ENCODE peak calls at places on chromosome 16, in five cellular contexts. I is activated T-helper 2 cell treated with anti-CD3 and anti-CD28 coated beads, Interferon-gamma antibody, Interleukin-2, Interleukin-4, amounts not matched to agents 10 μg/mL and 5 μg/mL and 100 μg/mL, durations not matched to agents 14 hours and 24 hours and 36 hours; C is activated T-helper 1 cell treated with Interleukin-2 at 50 U/mL for 16 hours; E is putamen; M is T-cell. R is an unnamed sample.

GRCh38 chr16:8686031-8686621 is 11.7 kb downstream of the ABAT start:
- DNase-seq in E (no peak), I (no peak), M (no peak), C (no peak), R (peak)

GRCh38 chr16:1002399-1003161 is 21.0 kb downstream of the SOX8 start:
- DNase-seq in C (peak), M (no peak), I (no peak), E (no peak), R (peak)

GRCh38 chr16:67296422-67296821 is 17.1 kb downstream of the PLEKHG4 start:
- DNase-seq in M (no peak), I (no peak), C (no peak), E (no peak), R (no peak)

GRCh38 chr16:89657442-89658220 is at the start of the genes CHMP1A and SPATA33:
- DNase-seq in I (peak), E (peak), M (peak), C (peak), R (peak)

GRCh38 chr16:83903739-83904138 is 4.8 kb downstream of the MLYCD start:
- DNase-seq in C (no peak), M (no peak), E (no peak), I (no peak), R (no peak)

GRCh38 chr16:1993731-1994131 is 4.0 kb downstream of the SYNGR3 start:
- DNase-seq in C (no peak), E (no peak), I (no peak), M (no peak), R (no peak)

GRCh38 chr16:2149630-2150417 is 1.4 kb downstream of the RAB26 start:
- DNase-seq in C (no peak), I (no peak), E (no peak), M (no peak), R (no peak)

GRCh38 chr16:4272114-4272954 is 489 bp downstream of the TFAP4 start:
- DNase-seq in I (peak), C (no peak), M (no peak), E (peak), R (peak)

GRCh38 chr16:70753694-70754325 is 47.1 kb downstream of the VAC14 start:
- DNase-seq in I (no peak), C (no peak), E (no peak), M (no peak), R (no peak)

GRCh38 chr16:4927661-4928060 is 9.3 kb downstream of the PPL start:
- DNase-seq in I (no peak), C (no peak), E (no peak), M (no peak), R (no peak)

GRCh38 chr16:72848759-72849664 is 198.9 kb downstream of the ZFHX3 start:
- DNase-seq in E (peak), C (no peak), I (no peak), M (no peak), R (peak)

GRCh38 chr16:68144008-68144407 is 58.8 kb downstream of the NFATC3 start:
- DNase-seq in M (no peak), I (no peak), E (no peak), C (no peak), R (no peak)

GRCh38 chr16:3058173-3059030 is 7.0 kb upstream of the IL32 start:
- DNase-seq in E (peak), C (no peak), I (no peak), M (peak), R (peak)

GRCh38 chr16:89171216-89172170 is at the start of gene CDH15:
- DNase-seq in I (peak), E (peak), M (peak), C (peak), R (peak)

GRCh38 chr16:84718-85452 is 6.9 kb downstream of the MPG start:
- DNase-seq in M (no peak), C (no peak), I (peak), E (no peak), R (peak)

GRCh38 chr16:55367796-55368195 is 43.8 kb downstream of the IRX6 start:
- DNase-seq in M (no peak), E (no peak), I (no peak), C (no peak), R (no peak)

GRCh38 chr16:83937267-83937666 is 15.8 kb upstream of the OSGIN1 start:
- DNase-seq in M (no peak), I (no peak), C (no peak), E (no peak), R (no peak)

GRCh38 chr16:17947165-17947564 is 389.4 kb downstream of the NPIPA8 start:
- DNase-seq in M (no peak), C (no peak), I (no peak), E (no peak), R (no peak)

GRCh38 chr16:53369921-53370320 is 64.3 kb upstream of the RBL2 start:
- DNase-seq in E (no peak), M (no peak), C (no peak), I (no peak), R (no peak)

GRCh38 chr16:65098916-65099315 is 22.9 kb downstream of the CDH11 start:
- DNase-seq in M (no peak), I (no peak), C (no peak), E (no peak), R (no peak)

GRCh38 chr16:69073181-69073669 is 32.2 kb upstream of the HAS3 start:
- DNase-seq in I (no peak), E (no peak), C (no peak), M (no peak), R (no peak)

GRCh38 chr16:23257682-23258081 is 44.4 kb upstream of the SCNN1B start:
- DNase-seq in M (no peak), C (no peak), I (no peak), E (no peak), R (no peak)

GRCh38 chr16:2035431-2036199 is 8.9 kb downstream of the NHERF2 start:
- DNase-seq in M (no peak), E (no peak), I (no peak), C (no peak), R (peak)

GRCh38 chr16:14302031-14302398 is 230.9 kb downstream of the MRTFB start:
- DNase-seq in E (no peak), C (no peak), I (no peak), M (no peak), R (peak)

GRCh38 chr16:72850863-72851262 is 197.1 kb downstream of the ZFHX3 start:
- DNase-seq in E (no peak), I (no peak), M (no peak), C (no peak), R (no peak)

GRCh38 chr16:27253526-27253930 is 15.0 kb downstream of the NSMCE1 start:
- DNase-seq in M (no peak), E (no peak), C (no peak), I (no peak), R (no peak)

GRCh38 chr16:81546781-81547180 is 102.2 kb downstream of the CMIP start:
- DNase-seq in M (no peak), C (no peak), E (no peak), I (no peak), R (no peak)

GRCh38 chr16:78249056-78249455 is 149.6 kb downstream of the WWOX start:
- DNase-seq in C (no peak), I (no peak), E (no peak), M (no peak), R (peak)

GRCh38 chr16:1335211-1335971 is 1.9 kb downstream of the BAIAP3 start:
- DNase-seq in M (no peak), C (no peak), I (no peak), E (no peak), R (no peak)

GRCh38 chr16:89270666-89271345 is 53.3 kb downstream of the ZNF778 start:
- DNase-seq in I (no peak), C (no peak), E (no peak), M (no peak), R (no peak)

GRCh38 chr16:57938936-57939871 is 31.7 kb downstream of the CNGB1 start:
- DNase-seq in E (no peak), C (no peak), I (no peak), M (no peak), R (peak)

R was measured in stomach.